ENCODE peak calls at places on chromosome 9, in ten cellular contexts. E is osteocyte, G is choroid plexus epithelial cell, A is K562, L is left ventricle myocardium inferior, K is epithelial cell of esophagus, Y is GM12878, O is WTC11, M is mucosa of descending colon, Z is suprapubic skin. H is an unnamed sample.

GRCh38 chr9:110258671-110259070 is 2.4 kb upstream of the TXN start:
- DNase-seq in E (no peak), G (no peak), A (no peak), L (no peak), K (no peak), Y (peak), O (no peak), M (no peak), Z (no peak), H (no peak)

GRCh38 chr9:71515103-71515502 is 253.2 kb downstream of the CEMIP2 start:
- DNase-seq in E (no peak), G (no peak), A (no peak), L (no peak), K (no peak), Y (no peak), O (no peak), M (no peak), Z (no peak), H (no peak)

GRCh38 chr9:13378171-13378570 is 98.7 kb upstream of the MPDZ start:
- DNase-seq in E (no peak), G (peak), A (no peak), L (no peak), K (no peak), Y (no peak), O (no peak), M (no peak), Z (no peak), H (no peak)

GRCh38 chr9:113978954-113979712 is 99.0 kb downstream of the AMBP start:
- DNase-seq in E (no peak), G (peak), A (no peak), L (no peak), K (no peak), Y (no peak), O (no peak), M (no peak), Z (no peak), H (no peak)

GRCh38 chr9:123419721-123420559 is 63.9 kb downstream of the CRB2 start:
- DNase-seq in E (no peak), G (no peak), A (no peak), L (no peak), K (no peak), Y (no peak), O (no peak), M (no peak), Z (peak), H (no peak)

GRCh38 chr9:82108474-82108873 is 119.9 kb downstream of the SPATA31D1 start:
- DNase-seq in E (no peak), G (no peak), A (no peak), L (no peak), K (no peak), Y (no peak), O (no peak), M (no peak), Z (no peak), H (no peak)

GRCh38 chr9:117434568-117434967 is 19.7 kb upstream of the ASTN2 start:
- DNase-seq in E (no peak), G (no peak), A (no peak), L (no peak), K (peak), Y (no peak), O (no peak), M (no peak), Z (no peak), H (no peak)

GRCh38 chr9:93265972-93266371 is 82.0 kb downstream of the WNK2 start:
- DNase-seq in E (no peak), G (no peak), A (peak), L (no peak), K (no peak), Y (no peak), O (no peak), M (no peak), Z (no peak), H (no peak)

GRCh38 chr9:73081979-73082657 is 69.5 kb upstream of the ANXA1 start:
- DNase-seq in E (no peak), G (peak), A (peak), L (no peak), K (peak), Y (no peak), O (no peak), M (no peak), Z (no peak), H (no peak)

GRCh38 chr9:136865768-136866103 is 372 bp downstream of the EDF1 start:
- DNase-seq in E (no peak), G (no peak), A (peak), L (no peak), K (no peak), Y (no peak), O (no peak), M (peak), Z (peak), H (no peak)

GRCh38 chr9:114718801-114719221 is 36.8 kb upstream of the TEX48 start:
- DNase-seq in E (no peak), G (peak), A (peak), L (no peak), K (peak), Y (no peak), O (no peak), M (peak), Z (no peak), H (no peak)

GRCh38 chr9:23581936-23582335 is 244.1 kb downstream of the ELAVL2 start:
- DNase-seq in E (no peak), G (no peak), A (no peak), L (no peak), K (peak), Y (no peak), O (no peak), M (no peak), Z (no peak), H (no peak)

GRCh38 chr9:79028101-79028500 is 543.7 kb upstream of the TLE4 start:
- DNase-seq in E (no peak), G (peak), A (no peak), L (no peak), K (peak), Y (no peak), O (no peak), M (no peak), Z (no peak), H (no peak)

GRCh38 chr9:71921190-71921814 is 9.9 kb downstream of the C9orf85 start:
- DNase-seq in E (no peak), G (no peak), A (no peak), L (no peak), K (no peak), Y (no peak), O (no peak), M (no peak), Z (no peak), H (no peak)

GRCh38 chr9:138083873-138084272 is 206.3 kb downstream of the CACNA1B start:
- DNase-seq in E (peak), G (no peak), A (no peak), L (no peak), K (no peak), Y (no peak), O (no peak), M (no peak), Z (peak), H (no peak)

DNA sequence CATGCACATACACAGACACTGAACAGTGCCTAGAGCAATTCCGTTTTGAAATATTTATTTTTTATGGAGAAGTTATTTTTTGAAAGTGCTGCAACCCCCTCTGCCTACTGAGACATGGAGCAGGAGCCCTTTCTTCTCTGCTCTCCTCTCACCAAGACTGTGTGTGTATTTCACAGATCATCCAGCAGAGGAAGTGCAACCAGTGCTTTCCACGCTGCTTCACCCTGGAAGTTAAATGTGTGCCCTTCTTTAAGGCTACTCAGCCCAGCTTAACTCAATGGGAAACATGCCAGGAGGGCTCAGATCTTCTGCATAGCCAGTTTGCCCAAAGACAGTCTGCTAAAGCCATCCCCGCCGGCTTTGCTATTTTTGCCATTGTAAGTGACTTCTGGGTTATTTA is 606.3 kb downstream of the TLE1 start:
- DNase-seq in E (no peak), G (peak), A (no peak), L (no peak), K (no peak), Y (no peak), O (peak), M (no peak), Z (no peak), H (no peak)
- TF ChIP-seq CTCF in E (peak), G (peak), A (no peak), L (peak), K (peak), Y (no peak), O (no peak), M (no peak), Z (no peak), H (no peak)

DNA sequence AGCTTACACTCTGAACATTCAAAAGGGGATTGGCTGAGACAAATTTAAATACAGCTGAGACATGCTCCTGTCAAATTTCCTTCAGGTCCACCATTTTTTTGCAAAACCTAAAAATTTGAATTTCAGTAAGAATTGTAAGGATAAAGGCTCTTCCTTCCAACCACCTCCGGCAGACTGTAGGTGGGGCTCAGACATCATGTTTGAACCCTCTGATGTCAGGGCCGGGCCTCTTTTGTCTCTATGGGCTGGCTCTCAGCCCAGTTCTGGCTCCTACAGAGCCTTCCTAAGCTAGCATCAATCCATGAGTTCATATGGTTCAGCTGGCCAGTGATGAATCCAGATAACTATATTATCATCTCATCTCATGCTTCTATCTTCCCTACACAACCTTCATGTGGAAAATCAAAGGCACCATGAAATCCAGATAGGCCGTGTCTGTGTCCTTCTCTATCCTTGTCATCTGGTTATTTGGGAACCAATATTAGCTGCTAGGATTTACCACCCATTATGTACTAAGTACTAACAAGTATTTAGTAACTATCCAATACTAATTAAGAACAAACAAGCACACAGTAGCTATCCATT is 44.2 kb downstream of the NIPSNAP3B start:
- DNase-seq in E (no peak), G (peak), A (no peak), L (no peak), K (peak), Y (no peak), O (peak), M (no peak), Z (no peak), H (no peak)
- TF ChIP-seq CTCF in E (peak), G (peak), A (peak), L (peak), K (peak), Y (peak), O (peak), M (no peak), Z (no peak), H (no peak)

GRCh38 chr9:91428431-91428830 is 4.8 kb upstream of the NFIL3 start:
- DNase-seq in E (no peak), G (peak), A (no peak), L (no peak), K (no peak), Y (no peak), O (no peak), M (no peak), Z (no peak), H (no peak)

GRCh38 chr9:91424403-91425176 is 958 bp upstream of the NFIL3 start:
- DNase-seq in E (peak), G (peak), A (peak), L (peak), K (peak), Y (no peak), O (peak), M (peak), Z (peak), H (no peak)

GRCh38 chr9:91427873-91428272 is 4.2 kb upstream of the NFIL3 start:
- DNase-seq in E (no peak), G (peak), A (no peak), L (no peak), K (peak), Y (no peak), O (no peak), M (no peak), Z (no peak), H (no peak)

GRCh38 chr9:91425270-91425669 is 1.6 kb upstream of the NFIL3 start:
- DNase-seq in E (peak), G (no peak), A (no peak), L (no peak), K (no peak), Y (no peak), O (no peak), M (no peak), Z (no peak), H (no peak)

GRCh38 chr9:91426123-91426745 is 2.6 kb upstream of the NFIL3 start:
- DNase-seq in E (peak), G (peak), A (no peak), L (no peak), K (peak), Y (no peak), O (no peak), M (no peak), Z (no peak), H (no peak)
- TF ChIP-seq CTCF in E (peak), G (peak), A (peak), L (peak), K (peak), Y (peak), O (no peak), M (peak), Z (peak), H (no peak)

GRCh38 chr9:69297300-69297980 is 27.6 kb upstream of the ENTREP1 start:
- DNase-seq in E (no peak), G (no peak), A (no peak), L (no peak), K (no peak), Y (no peak), O (no peak), M (no peak), Z (no peak), H (no peak)

GRCh38 chr9:69293186-69293585 is 31.8 kb upstream of the ENTREP1 start:
- DNase-seq in E (no peak), G (no peak), A (no peak), L (no peak), K (peak), Y (no peak), O (no peak), M (no peak), Z (no peak), H (no peak)

GRCh38 chr9:69295872-69296562 is 29.0 kb upstream of the ENTREP1 start:
- DNase-seq in E (no peak), G (peak), A (no peak), L (peak), K (peak), Y (no peak), O (no peak), M (no peak), Z (no peak), H (peak)

DNA sequence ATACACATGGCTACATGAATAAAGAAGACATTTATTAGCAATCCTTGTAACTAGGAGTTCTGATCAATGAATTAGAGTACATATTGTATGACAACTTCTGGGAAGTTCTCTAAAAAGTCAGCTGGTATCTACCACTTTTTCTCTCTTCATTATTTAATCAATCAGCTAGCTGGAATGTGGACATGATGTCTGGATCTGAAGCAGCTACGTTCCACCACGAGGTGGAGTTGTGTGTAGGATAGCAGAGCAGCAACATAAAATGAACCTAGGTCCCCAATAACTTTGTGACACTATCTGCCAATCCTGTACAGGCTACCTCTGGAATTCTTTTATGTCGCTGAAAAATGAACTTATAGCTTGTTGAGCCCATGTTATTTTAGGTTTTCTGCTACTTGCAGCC is 32.9 kb upstream of the ENTREP1 start:
- DNase-seq in E (no peak), G (no peak), A (no peak), L (no peak), K (no peak), Y (no peak), O (no peak), M (no peak), Z (no peak), H (no peak)
- TF ChIP-seq CTCF in E (no peak), G (no peak), A (peak), L (no peak), K (no peak), Y (no peak), O (no peak), M (no peak), Z (no peak), H (no peak)

DNA sequence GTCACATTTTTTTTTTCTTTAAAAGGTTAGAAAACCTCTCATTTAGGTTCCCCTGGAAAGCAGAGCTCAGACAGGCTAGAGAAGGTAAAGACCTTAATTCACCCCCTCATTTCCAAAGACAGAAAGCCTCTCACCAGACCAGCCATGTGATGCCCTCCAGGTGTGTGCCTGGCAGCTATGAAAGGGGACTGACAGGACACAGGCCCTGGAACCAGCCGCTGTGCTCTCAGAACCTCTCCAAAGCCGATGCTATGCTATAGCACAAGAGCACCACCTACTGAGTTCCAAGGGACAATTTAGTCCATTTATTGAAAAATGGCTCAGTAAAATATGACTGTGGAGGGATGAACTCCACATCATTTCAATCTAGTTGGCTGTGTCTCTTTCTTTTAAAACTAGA is 48.8 kb downstream of the FANCC start:
- DNase-seq in E (no peak), G (peak), A (no peak), L (no peak), K (peak), Y (no peak), O (peak), M (no peak), Z (no peak), H (no peak)
- TF ChIP-seq CTCF in E (peak), G (peak), A (peak), L (peak), K (peak), Y (peak), O (no peak), M (no peak), Z (no peak), H (no peak)

DNA sequence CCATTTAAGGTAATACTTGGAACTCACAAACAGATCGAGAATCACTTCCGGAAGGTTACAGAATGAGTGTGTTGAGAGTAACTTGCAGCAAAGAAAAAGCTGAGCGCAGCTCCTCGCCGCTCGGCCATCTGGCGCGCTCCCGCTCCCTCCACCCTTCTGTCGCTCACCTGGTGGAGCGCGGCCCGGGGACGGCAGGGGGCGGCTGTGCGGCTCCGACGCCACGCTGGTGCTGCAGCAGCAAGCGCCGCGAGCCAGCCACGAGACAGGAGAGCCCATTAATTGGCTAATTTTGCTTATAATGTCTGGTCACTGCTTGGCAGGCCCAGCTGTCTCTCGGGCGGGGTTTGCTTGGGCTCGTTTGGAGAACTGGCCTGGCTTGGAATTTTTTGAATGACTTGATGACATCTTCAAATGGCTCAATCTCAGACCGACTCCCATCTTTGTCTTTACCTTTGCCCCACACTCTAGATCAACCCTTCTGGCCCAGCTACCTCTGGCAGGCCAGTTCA is 601.8 kb downstream of the CCDC171 start:
- DNase-seq in E (no peak), G (peak), A (no peak), L (peak), K (peak), Y (no peak), O (peak), M (peak), Z (no peak), H (peak)
- TF ChIP-seq CTCF in E (peak), G (peak), A (no peak), L (peak), K (no peak), Y (peak), O (peak), M (no peak), Z (no peak), H (no peak)

DNA sequence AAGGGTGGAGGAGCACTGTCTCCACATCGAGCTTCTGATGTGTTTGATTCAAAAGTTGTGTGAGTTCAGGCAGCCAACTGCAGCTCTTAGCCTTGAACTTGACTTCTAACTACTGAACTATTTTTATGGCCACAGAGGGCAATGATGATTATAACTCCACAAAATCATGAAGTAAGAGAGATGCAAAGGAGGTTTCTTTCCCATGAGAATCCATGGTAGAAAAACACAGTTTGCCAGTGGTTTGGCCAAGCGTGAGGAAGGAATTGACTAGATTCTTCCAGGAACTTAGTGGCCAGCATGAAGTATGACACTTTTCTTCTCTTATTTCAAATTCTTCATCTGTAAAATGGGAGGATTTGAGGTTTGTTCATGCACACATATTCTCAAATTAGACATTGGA is 43.2 kb downstream of the PAPPA start:
- DNase-seq in E (no peak), G (no peak), A (no peak), L (no peak), K (no peak), Y (no peak), O (no peak), M (no peak), Z (no peak), H (no peak)
- TF ChIP-seq CTCF in E (no peak), G (peak), A (no peak), L (no peak), K (no peak), Y (no peak), O (no peak), M (no peak), Z (no peak), H (no peak)

GRCh38 chr9:94480205-94480604 is 74.7 kb upstream of the PCAT7 start:
- DNase-seq in E (no peak), G (no peak), A (no peak), L (no peak), K (no peak), Y (no peak), O (no peak), M (no peak), Z (no peak), H (no peak)
- TF ChIP-seq CTCF in E (no peak), G (no peak), A (no peak), L (no peak), K (no peak), Y (no peak), O (no peak), M (no peak), Z (no peak), H (no peak)

GRCh38 chr9:97501177-97501971 is at the start of gene TMOD1:
- DNase-seq in E (no peak), G (no peak), A (peak), L (peak), K (peak), Y (no peak), O (peak), M (peak), Z (peak), H (no peak)

GRCh38 chr9:97500765-97501176 is 695 bp upstream of the TMOD1 start:
- DNase-seq in E (no peak), G (no peak), A (no peak), L (no peak), K (no peak), Y (no peak), O (no peak), M (no peak), Z (no peak), H (no peak)

GRCh38 chr9:97502984-97503861 is 1.8 kb downstream of the TMOD1 start:
- DNase-seq in E (no peak), G (no peak), A (peak), L (no peak), K (no peak), Y (no peak), O (peak), M (no peak), Z (no peak), H (no peak)

GRCh38 chr9:97502222-97502983 is 937 bp downstream of the TMOD1 start:
- DNase-seq in E (no peak), G (no peak), A (peak), L (peak), K (peak), Y (no peak), O (peak), M (no peak), Z (no peak), H (no peak)

GRCh38 chr9:97501972-97502221 is 431 bp downstream of the TMOD1 start:
- DNase-seq in E (no peak), G (no peak), A (no peak), L (no peak), K (no peak), Y (no peak), O (no peak), M (no peak), Z (no peak), H (no peak)
- TF ChIP-seq CTCF in E (no peak), G (no peak), A (no peak), L (no peak), K (no peak), Y (no peak), O (no peak), M (no peak), Z (no peak), H (no peak)

GRCh38 chr9:86354882-86355399 is 731 bp upstream of the TUT7 start:
- DNase-seq in E (no peak), G (peak), A (no peak), L (no peak), K (no peak), Y (no peak), O (no peak), M (no peak), Z (no peak), H (no peak)
- TF ChIP-seq CTCF in E (peak), G (peak), A (no peak), L (peak), K (no peak), Y (no peak), O (no peak), M (no peak), Z (peak), H (peak)

H was measured in vagina.